ENCODE peak calls at places on chromosomes 11 and 22, in six cellular contexts. One of them, this sample, is unnamed.

GRCh38 chr22:42375982-42376381 is 56.2 kb downstream of the NFAM1 start:
- DNase-seq in HS-5: no peak
- DNase-seq in CD4-positive, alpha-beta memory T cell: no peak
- DNase-seq in H9: no peak
- DNase-seq in substantia nigra: no peak
- DNase-seq in thoracic aorta: no peak
- DNase-seq in this sample: no peak

GRCh38 chr11:80593981-80594380 is 1153.2 kb upstream of the TENM4 start:
- DNase-seq in substantia nigra: peak
- DNase-seq in H9: no peak
- DNase-seq in CD4-positive, alpha-beta memory T cell: no peak
- DNase-seq in HS-5: peak
- DNase-seq in thoracic aorta: no peak
- DNase-seq in this sample: peak

GRCh38 chr11:71218789-71219499 is 33.4 kb downstream of the SHANK2 start:
- DNase-seq in HS-5: no peak
- DNase-seq in substantia nigra: no peak
- DNase-seq in CD4-positive, alpha-beta memory T cell: no peak
- DNase-seq in thoracic aorta: no peak
- DNase-seq in H9: no peak
- DNase-seq in this sample: no peak

GRCh38 chr11:17929171-17929570 is 83.7 kb downstream of the SERGEF start:
- DNase-seq in H9: no peak
- DNase-seq in CD4-positive, alpha-beta memory T cell: no peak
- DNase-seq in HS-5: no peak
- DNase-seq in substantia nigra: no peak
- DNase-seq in thoracic aorta: no peak
- DNase-seq in this sample: no peak

GRCh38 chr11:109733245-109733644 is 311.3 kb downstream of the C11orf87 start:
- DNase-seq in CD4-positive, alpha-beta memory T cell: no peak
- DNase-seq in thoracic aorta: no peak
- DNase-seq in substantia nigra: no peak
- DNase-seq in HS-5: no peak
- DNase-seq in H9: no peak
- DNase-seq in this sample: no peak

GRCh38 chr11:7511405-7511804 is 2.4 kb upstream of the PPFIBP2 start:
- DNase-seq in CD4-positive, alpha-beta memory T cell: no peak
- DNase-seq in substantia nigra: peak
- DNase-seq in HS-5: no peak
- DNase-seq in H9: no peak
- DNase-seq in thoracic aorta: no peak
- DNase-seq in this sample: peak

GRCh38 chr11:104713366-104713765 is 184.9 kb downstream of the CASP12 start:
- DNase-seq in thoracic aorta: no peak
- DNase-seq in H9: no peak
- DNase-seq in substantia nigra: no peak
- DNase-seq in HS-5: no peak
- DNase-seq in CD4-positive, alpha-beta memory T cell: no peak
- DNase-seq in this sample: no peak

GRCh38 chr11:123566852-123567251 is 87.6 kb downstream of the SCN3B start:
- DNase-seq in thoracic aorta: no peak
- DNase-seq in CD4-positive, alpha-beta memory T cell: no peak
- DNase-seq in HS-5: no peak
- DNase-seq in substantia nigra: no peak
- DNase-seq in H9: no peak
- DNase-seq in this sample: no peak

GRCh38 chr11:125443767-125444311 is 52.2 kb downstream of the FEZ1 start:
- DNase-seq in thoracic aorta: no peak
- DNase-seq in CD4-positive, alpha-beta memory T cell: no peak
- DNase-seq in H9: peak
- DNase-seq in substantia nigra: no peak
- DNase-seq in HS-5: no peak
- DNase-seq in this sample: no peak

GRCh38 chr11:104946907-104947306 is 21.5 kb downstream of the CASP4 start:
- DNase-seq in CD4-positive, alpha-beta memory T cell: peak
- DNase-seq in H9: no peak
- DNase-seq in HS-5: peak
- DNase-seq in thoracic aorta: no peak
- DNase-seq in substantia nigra: peak
- DNase-seq in this sample: no peak

GRCh38 chr11:32307449-32307848 is 127.9 kb downstream of the WT1 start:
- DNase-seq in H9: no peak
- DNase-seq in substantia nigra: no peak
- DNase-seq in thoracic aorta: no peak
- DNase-seq in CD4-positive, alpha-beta memory T cell: no peak
- DNase-seq in HS-5: no peak
- DNase-seq in this sample: no peak

GRCh38 chr11:57471496-57471895 is 11.2 kb downstream of the RTN4RL2 start:
- DNase-seq in HS-5: no peak
- DNase-seq in CD4-positive, alpha-beta memory T cell: no peak
- DNase-seq in H9: no peak
- DNase-seq in thoracic aorta: no peak
- DNase-seq in substantia nigra: no peak
- DNase-seq in this sample: no peak

GRCh38 chr11:57144531-57145320 is 37.0 kb upstream of the LRRC55 start:
- DNase-seq in substantia nigra: no peak
- DNase-seq in thoracic aorta: no peak
- DNase-seq in H9: no peak
- DNase-seq in HS-5: no peak
- DNase-seq in CD4-positive, alpha-beta memory T cell: no peak
- DNase-seq in this sample: no peak

GRCh38 chr22:43128928-43129424 is 14.2 kb downstream of the MCAT start:
- DNase-seq in HS-5: no peak
- DNase-seq in H9: no peak
- DNase-seq in CD4-positive, alpha-beta memory T cell: no peak
- DNase-seq in substantia nigra: no peak
- DNase-seq in thoracic aorta: no peak
- DNase-seq in this sample: no peak

GRCh38 chr22:43925433-43926348 is 2.1 kb downstream of the PNPLA3 start:
- DNase-seq in HS-5: no peak
- DNase-seq in thoracic aorta: no peak
- DNase-seq in substantia nigra: no peak
- DNase-seq in CD4-positive, alpha-beta memory T cell: no peak
- DNase-seq in H9: peak
- DNase-seq in this sample: no peak

GRCh38 chr22:27461470-27461869 is 340.1 kb downstream of the MN1 start:
- DNase-seq in CD4-positive, alpha-beta memory T cell: no peak
- DNase-seq in thoracic aorta: peak
- DNase-seq in substantia nigra: no peak
- DNase-seq in HS-5: peak
- DNase-seq in H9: peak
- DNase-seq in this sample: no peak

GRCh38 chr22:39240841-39241631 is 3.7 kb downstream of the PDGFB start:
- DNase-seq in H9: no peak
- DNase-seq in thoracic aorta: no peak
- DNase-seq in HS-5: no peak
- DNase-seq in CD4-positive, alpha-beta memory T cell: peak
- DNase-seq in substantia nigra: no peak
- DNase-seq in this sample: no peak

GRCh38 chr22:27726726-27727449 is 74.7 kb downstream of the MN1 start:
- DNase-seq in HS-5: no peak
- DNase-seq in H9: no peak
- DNase-seq in thoracic aorta: no peak
- DNase-seq in CD4-positive, alpha-beta memory T cell: no peak
- DNase-seq in substantia nigra: no peak
- DNase-seq in this sample: no peak

GRCh38 chr11:70948855-70949551 is 303.4 kb downstream of the SHANK2 start:
- DNase-seq in substantia nigra: no peak
- DNase-seq in H9: no peak
- DNase-seq in thoracic aorta: no peak
- DNase-seq in HS-5: no peak
- DNase-seq in CD4-positive, alpha-beta memory T cell: no peak
- DNase-seq in this sample: no peak

GRCh38 chr11:73249858-73250773 is 22.0 kb upstream of the P2RY6 start:
- DNase-seq in thoracic aorta: no peak
- DNase-seq in H9: peak
- DNase-seq in substantia nigra: no peak
- DNase-seq in HS-5: no peak
- DNase-seq in CD4-positive, alpha-beta memory T cell: no peak
- DNase-seq in this sample: no peak

GRCh38 chr11:70110538-70111055 is 32.5 kb downstream of the ANO1 start:
- DNase-seq in HS-5: no peak
- DNase-seq in H9: no peak
- DNase-seq in thoracic aorta: no peak
- DNase-seq in substantia nigra: no peak
- DNase-seq in CD4-positive, alpha-beta memory T cell: no peak
- DNase-seq in this sample: no peak

GRCh38 chr11:119672597-119672996 is 56.4 kb downstream of the NECTIN1 start:
- DNase-seq in thoracic aorta: no peak
- DNase-seq in CD4-positive, alpha-beta memory T cell: no peak
- DNase-seq in H9: no peak
- DNase-seq in substantia nigra: no peak
- DNase-seq in HS-5: no peak
- DNase-seq in this sample: no peak

GRCh38 chr11:111963786-111964385 is 26.7 kb downstream of the DIXDC1 start:
- DNase-seq in CD4-positive, alpha-beta memory T cell: no peak
- DNase-seq in HS-5: no peak
- DNase-seq in H9: no peak
- DNase-seq in thoracic aorta: no peak
- DNase-seq in substantia nigra: no peak
- DNase-seq in this sample: no peak

GRCh38 chr11:64607381-64608259 is 16.6 kb downstream of the SLC22A12 start:
- DNase-seq in CD4-positive, alpha-beta memory T cell: no peak
- DNase-seq in substantia nigra: no peak
- DNase-seq in HS-5: no peak
- DNase-seq in thoracic aorta: no peak
- DNase-seq in H9: no peak
- DNase-seq in this sample: peak

GRCh38 chr11:77503006-77503405 is 29.1 kb upstream of the PAK1 start:
- DNase-seq in CD4-positive, alpha-beta memory T cell: no peak
- DNase-seq in substantia nigra: no peak
- DNase-seq in thoracic aorta: no peak
- DNase-seq in HS-5: peak
- DNase-seq in H9: no peak
- DNase-seq in this sample: no peak

GRCh38 chr11:31810779-31811647 is at the start of gene PAX6:
- DNase-seq in CD4-positive, alpha-beta memory T cell: peak
- DNase-seq in HS-5: peak
- DNase-seq in H9: peak
- DNase-seq in substantia nigra: peak
- DNase-seq in thoracic aorta: no peak
- DNase-seq in this sample: peak

GRCh38 chr11:79400717-79401330 is 40.0 kb downstream of the TENM4 start:
- DNase-seq in HS-5: no peak
- DNase-seq in substantia nigra: peak
- DNase-seq in thoracic aorta: no peak
- DNase-seq in CD4-positive, alpha-beta memory T cell: no peak
- DNase-seq in H9: peak
- DNase-seq in this sample: no peak

GRCh38 chr22:49208768-49209252 is 618.9 kb downstream of the BRD1 start:
- DNase-seq in thoracic aorta: no peak
- DNase-seq in HS-5: no peak
- DNase-seq in substantia nigra: no peak
- DNase-seq in H9: peak
- DNase-seq in CD4-positive, alpha-beta memory T cell: no peak
- DNase-seq in this sample: no peak

GRCh38 chr11:46342237-46342636 is 5.0 kb upstream of the DGKZ start:
- DNase-seq in CD4-positive, alpha-beta memory T cell: no peak
- DNase-seq in substantia nigra: no peak
- DNase-seq in H9: peak
- DNase-seq in thoracic aorta: no peak
- DNase-seq in HS-5: no peak
- DNase-seq in this sample: no peak

GRCh38 chr11:129317564-129317963 is 58.1 kb upstream of the BARX2 start:
- DNase-seq in H9: no peak
- DNase-seq in thoracic aorta: no peak
- DNase-seq in CD4-positive, alpha-beta memory T cell: no peak
- DNase-seq in substantia nigra: no peak
- DNase-seq in HS-5: no peak
- DNase-seq in this sample: no peak